ENCODE peak calls at places on chromosome 2, in four cellular contexts. One of them, this sample, is unnamed.
A peak's percentile ranks its signal among the peaks of the same experiment; 100 is the strongest.

GRCh38 chr2:162241571-162241970 is 1.7 kb downstream of the FAP start:
- DNase-seq in fibroblast of the aortic adventitia: no peak
- DNase-seq in activated T-cell treated with anti-CD3 and anti-CD28 coated beads for 1 hour: no peak
- DNase-seq in Daoy: no peak
- DNase-seq in this sample: no peak

GRCh38 chr2:174615951-174616436 is 18.4 kb upstream of the WIPF1 start:
- DNase-seq in fibroblast of the aortic adventitia: peak; percentile 86
- DNase-seq in activated T-cell treated with anti-CD3 and anti-CD28 coated beads for 1 hour: no peak
- DNase-seq in Daoy: peak; percentile 74
- DNase-seq in this sample: peak; percentile 96

GRCh38 chr2:22213237-22213636 is 1089.5 kb downstream of the TDRD15 start:
- DNase-seq in fibroblast of the aortic adventitia: no peak
- DNase-seq in activated T-cell treated with anti-CD3 and anti-CD28 coated beads for 1 hour: no peak
- DNase-seq in Daoy: no peak
- DNase-seq in this sample: no peak

GRCh38 chr2:1740714-1741584 is 3.4 kb downstream of the PXDN start:
- DNase-seq in fibroblast of the aortic adventitia: no peak
- DNase-seq in activated T-cell treated with anti-CD3 and anti-CD28 coated beads for 1 hour: no peak
- DNase-seq in Daoy: no peak
- DNase-seq in this sample: no peak

GRCh38 chr2:236673126-236673822 is 103.6 kb downstream of the ACKR3 start:
- DNase-seq in fibroblast of the aortic adventitia: no peak
- DNase-seq in activated T-cell treated with anti-CD3 and anti-CD28 coated beads for 1 hour: no peak
- DNase-seq in Daoy: no peak
- DNase-seq in this sample: no peak

GRCh38 chr2:41377837-41378236 is 670.0 kb upstream of the PKDCC start:
- DNase-seq in fibroblast of the aortic adventitia: no peak
- DNase-seq in activated T-cell treated with anti-CD3 and anti-CD28 coated beads for 1 hour: no peak
- DNase-seq in Daoy: no peak
- DNase-seq in this sample: no peak

GRCh38 chr2:86580560-86580959 is 17.3 kb upstream of the CHMP3 start:
- DNase-seq in fibroblast of the aortic adventitia: no peak
- DNase-seq in activated T-cell treated with anti-CD3 and anti-CD28 coated beads for 1 hour: no peak
- DNase-seq in Daoy: no peak
- DNase-seq in this sample: no peak

GRCh38 chr2:233267516-233268245 is 16.2 kb downstream of the ATG16L1 start:
- DNase-seq in fibroblast of the aortic adventitia: no peak
- DNase-seq in activated T-cell treated with anti-CD3 and anti-CD28 coated beads for 1 hour: peak; percentile 56
- DNase-seq in Daoy: no peak
- DNase-seq in this sample: no peak

GRCh38 chr2:131127076-131127475 is 21.9 kb downstream of the PLEKHB2 start:
- DNase-seq in fibroblast of the aortic adventitia: no peak
- DNase-seq in activated T-cell treated with anti-CD3 and anti-CD28 coated beads for 1 hour: no peak
- DNase-seq in Daoy: no peak
- DNase-seq in this sample: no peak

GRCh38 chr2:85277416-85278158 is 50.2 kb downstream of the TGOLN2 start:
- DNase-seq in fibroblast of the aortic adventitia: peak; percentile 94
- DNase-seq in activated T-cell treated with anti-CD3 and anti-CD28 coated beads for 1 hour: no peak
- DNase-seq in Daoy: peak; percentile 58
- DNase-seq in this sample: peak; percentile 91

GRCh38 chr2:72026819-72027425 is 120.7 kb downstream of the CYP26B1 start:
- DNase-seq in fibroblast of the aortic adventitia: no peak
- DNase-seq in activated T-cell treated with anti-CD3 and anti-CD28 coated beads for 1 hour: no peak
- DNase-seq in Daoy: no peak
- DNase-seq in this sample: no peak

GRCh38 chr2:186518291-186518690 is 32.2 kb downstream of the ZC3H15 start:
- DNase-seq in fibroblast of the aortic adventitia: no peak
- DNase-seq in activated T-cell treated with anti-CD3 and anti-CD28 coated beads for 1 hour: no peak
- DNase-seq in Daoy: no peak
- DNase-seq in this sample: no peak

GRCh38 chr2:42859801-42860200 is 67.4 kb upstream of the HAAO start:
- DNase-seq in fibroblast of the aortic adventitia: peak; percentile 80
- DNase-seq in activated T-cell treated with anti-CD3 and anti-CD28 coated beads for 1 hour: no peak
- DNase-seq in Daoy: no peak
- DNase-seq in this sample: peak; percentile 82

GRCh38 chr2:131156452-131157149 is 51.5 kb downstream of the PLEKHB2 start:
- DNase-seq in fibroblast of the aortic adventitia: no peak
- DNase-seq in activated T-cell treated with anti-CD3 and anti-CD28 coated beads for 1 hour: no peak
- DNase-seq in Daoy: no peak
- DNase-seq in this sample: no peak